ENCODE peak calls at places on chromosomes 3 and 15, in nine cellular contexts. O is stomach, H is prostate gland, B is GM12878, Z is tibial nerve, T is HCT116, I is sigmoid colon, Q is ovary, X is right lobe of liver. V is an unnamed sample.

GRCh38 chr3:157494581-157495281 is 8.5 kb downstream of the VEPH1 start:
- DNase-seq in O (no peak), H (no peak), B (no peak), Z (no peak), T (no peak), I (no peak), Q (no peak), X (no peak), V (no peak)

GRCh38 chr15:49265911-49266310 is 95.9 kb downstream of the GALK2 start:
- DNase-seq in O (no peak), H (no peak), B (no peak), Z (no peak), T (no peak), I (no peak), Q (no peak), X (no peak), V (no peak)

GRCh38 chr3:81443457-81443782 is 318.0 kb downstream of the GBE1 start:
- DNase-seq in O (no peak), H (no peak), B (no peak), Z (no peak), T (no peak), I (no peak), Q (no peak), X (no peak), V (no peak)

GRCh38 chr3:130905551-130905950 is 11.7 kb downstream of the ATP2C1 start:
- DNase-seq in O (no peak), H (peak; percentile 44), B (no peak), Z (no peak), T (no peak), I (no peak), Q (no peak), X (no peak), V (no peak)

GRCh38 chr3:104291437-104291851 is 1075.3 kb upstream of the ALCAM start:
- DNase-seq in O (no peak), H (no peak), B (no peak), Z (no peak), T (no peak), I (no peak), Q (no peak), X (no peak), V (no peak)

GRCh38 chr3:52088445-52089367 is 32.3 kb upstream of the DUSP7 start:
- DNase-seq in O (no peak), H (no peak), B (no peak), Z (peak; percentile 56), T (no peak), I (no peak), Q (peak; percentile 21), X (peak; percentile 51), V (no peak)

GRCh38 chr3:111369953-111370352 is 172.0 kb upstream of the CD96 start:
- DNase-seq in O (no peak), H (no peak), B (no peak), Z (no peak), T (no peak), I (no peak), Q (no peak), X (no peak), V (no peak)

GRCh38 chr15:90829942-90830440 is 38.4 kb upstream of the FURIN start:
- DNase-seq in O (no peak), H (peak; percentile 51), B (no peak), Z (peak; percentile 30), T (no peak), I (no peak), Q (no peak), X (no peak), V (peak; percentile 80)

GRCh38 chr15:51104512-51104911 is 9.8 kb upstream of the TNFAIP8L3 start:
- DNase-seq in O (peak; percentile 39), H (no peak), B (no peak), Z (peak; percentile 62), T (no peak), I (peak; percentile 87), Q (peak; percentile 74), X (no peak), V (no peak)

GRCh38 chr3:48784426-48785120 is 63.1 kb downstream of the PRKAR2A start:
- DNase-seq in O (no peak), H (no peak), B (no peak), Z (no peak), T (no peak), I (no peak), Q (no peak), X (no peak), V (no peak)

GRCh38 chr3:25037049-25037547 is 391.0 kb upstream of the RARB start:
- DNase-seq in O (no peak), H (peak; percentile 57), B (no peak), Z (peak; percentile 11), T (no peak), I (no peak), Q (no peak), X (no peak), V (no peak)

GRCh38 chr3:115100172-115100571 is 46.9 kb downstream of the ZBTB20 start:
- DNase-seq in O (no peak), H (peak; percentile 33), B (peak; percentile 9), Z (peak; percentile 28), T (no peak), I (no peak), Q (no peak), X (no peak), V (no peak)

GRCh38 chr3:189355481-189356201 is 183.9 kb downstream of the TPRG1 start:
- DNase-seq in O (no peak), H (peak; percentile 17), B (no peak), Z (no peak), T (peak; percentile 67), I (no peak), Q (no peak), X (no peak), V (no peak)

GRCh38 chr3:101962055-101962454 is 112.7 kb downstream of the NFKBIZ start:
- DNase-seq in O (no peak), H (no peak), B (no peak), Z (no peak), T (no peak), I (no peak), Q (no peak), X (no peak), V (no peak)

GRCh38 chr3:159252772-159253384 is 451.0 kb downstream of the MFSD1 start:
- DNase-seq in O (no peak), H (no peak), B (peak; percentile 11), Z (no peak), T (peak; percentile 70), I (no peak), Q (no peak), X (no peak), V (no peak)

GRCh38 chr3:29170894-29171582 is 109.8 kb upstream of the RBMS3 start:
- DNase-seq in O (no peak), H (no peak), B (no peak), Z (no peak), T (no peak), I (no peak), Q (no peak), X (no peak), V (no peak)

GRCh38 chr3:182979103-182979697 is 1.1 kb downstream of the DCUN1D1 start:
- DNase-seq in O (no peak), H (no peak), B (no peak), Z (no peak), T (no peak), I (no peak), Q (no peak), X (no peak), V (no peak)

GRCh38 chr15:25249236-25250010 is 189.4 kb downstream of the UBE3A start:
- DNase-seq in O (peak; percentile 22), H (no peak), B (no peak), Z (no peak), T (no peak), I (no peak), Q (peak; percentile 1), X (no peak), V (no peak)
- H3K9me3 ChIP-seq in O (peaks cover 97% of the 10 kb centered on the region), H (no peaks in the 10 kb centered on the region), B (no peaks in the 10 kb centered on the region), Z (no peaks in the 10 kb centered on the region), T (peaks cover 26% of the 10 kb centered on the region), I (no peaks in the 10 kb centered on the region), Q (no peaks in the 10 kb centered on the region), X (no peaks in the 10 kb centered on the region), V (peaks cover 84% of the 10 kb centered on the region)

DNA sequence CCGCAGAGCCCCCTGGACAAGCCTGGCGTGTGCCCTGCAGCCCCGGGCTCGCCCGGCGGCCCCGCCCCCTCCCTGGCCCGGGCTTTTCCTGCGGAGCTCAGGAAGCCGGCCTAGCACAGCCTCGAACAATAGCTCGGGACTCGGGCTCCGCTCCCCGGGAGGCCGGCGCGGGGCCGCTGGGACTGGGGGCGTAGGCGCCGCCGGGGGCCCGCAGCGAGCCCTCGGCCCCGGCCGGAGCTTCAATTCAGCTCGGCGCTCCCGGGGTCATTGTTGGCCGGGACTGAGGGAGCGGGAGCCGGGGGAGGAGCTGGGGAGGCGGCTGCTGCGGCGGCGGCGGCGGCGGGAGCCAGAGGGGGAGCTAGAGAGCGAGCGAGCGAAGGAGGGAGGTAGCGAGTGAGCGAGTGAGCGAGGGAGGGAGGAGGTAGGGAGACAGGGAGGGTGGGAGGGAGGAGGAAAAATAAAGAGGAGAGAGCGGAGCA is 41.0 kb upstream of the ROPN1 start:
- DNase-seq in O (peak; percentile 84), H (peak; percentile 78), B (no peak), Z (peak; percentile 80), T (peak; percentile 28), I (peak; percentile 91), Q (peak; percentile 88), X (peak; percentile 84), V (peak; percentile 67)
- TF ChIP-seq POLR2A in O (no peak), H (no peak), B (no peak), Z (peak; percentile 19), T (no peak), I (no peak), Q (no peak), X (no peak), V (no peak)

DNA sequence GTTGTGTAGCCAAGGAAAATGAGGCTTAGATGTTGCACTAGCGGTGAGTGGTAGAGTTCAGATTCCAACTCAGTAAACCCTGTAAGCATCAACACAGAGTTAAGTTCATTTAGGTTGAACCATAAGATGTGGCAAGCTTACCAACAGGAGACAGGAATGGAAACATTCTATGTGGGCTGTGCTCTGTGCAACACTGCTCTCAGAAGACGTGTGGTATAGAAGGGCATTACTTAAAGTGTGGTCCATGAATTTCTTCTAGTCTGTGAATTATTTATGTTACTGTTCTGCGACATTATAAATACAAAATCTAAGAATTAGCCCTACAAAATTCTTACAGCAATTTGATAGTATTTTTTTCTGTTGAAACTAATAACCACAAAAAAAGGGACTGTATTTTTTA is 213.3 kb downstream of the GRM7 start:
- DNase-seq in O (no peak), H (no peak), B (no peak), Z (no peak), T (no peak), I (no peak), Q (no peak), X (no peak), V (no peak)
- H3K9me3 ChIP-seq in O (no peaks in the 10 kb centered on the region), H (no peaks in the 10 kb centered on the region), B (no peaks in the 10 kb centered on the region), Z (no peaks in the 10 kb centered on the region), T (no peaks in the 10 kb centered on the region), I (no peaks in the 10 kb centered on the region), Q (no peaks in the 10 kb centered on the region), X (no peaks in the 10 kb centered on the region), V (no peaks in the 10 kb centered on the region)

DNA sequence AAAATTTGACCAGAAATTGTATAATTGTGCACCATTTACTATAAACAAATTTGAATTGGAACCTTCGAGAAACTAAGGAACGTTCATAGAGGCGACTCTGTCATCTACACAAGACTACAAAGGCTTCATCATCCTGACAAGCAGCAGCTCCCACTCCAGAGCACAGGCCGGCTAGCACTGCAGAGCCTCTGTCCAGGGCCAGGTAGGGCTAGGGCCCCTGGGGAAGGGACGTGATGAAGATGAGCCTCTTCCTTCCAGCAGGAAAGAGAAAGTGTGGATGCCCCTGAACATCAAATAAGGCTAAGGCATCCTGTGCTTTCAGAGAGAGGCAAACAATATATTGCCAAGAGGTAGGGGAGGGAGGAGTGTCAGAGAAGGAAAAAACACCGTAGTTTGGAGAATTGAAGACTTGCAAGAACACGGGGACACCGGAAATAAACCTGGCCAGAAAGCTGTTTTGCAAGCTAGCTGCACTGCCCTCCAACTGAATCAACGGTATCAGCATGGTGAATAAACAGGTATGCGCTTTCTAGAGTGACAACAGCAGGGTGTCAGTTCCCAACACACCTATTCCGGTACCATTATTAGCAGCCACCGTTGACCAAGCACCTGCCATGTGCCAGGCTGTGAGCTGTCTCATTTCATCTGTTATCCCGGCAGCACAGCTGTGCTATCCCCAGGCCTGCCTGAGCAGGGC is 12.4 kb downstream of the XXYLT1 start:
- DNase-seq in O (no peak), H (peak; percentile 61), B (no peak), Z (no peak), T (no peak), I (peak; percentile 76), Q (no peak), X (no peak), V (no peak)
- TF ChIP-seq POLR2A in O (no peak), H (no peak), B (no peak), Z (no peak), T (no peak), I (no peak), Q (no peak), X (no peak), V (no peak)